ENCODE peak calls at places on chromosome 7, in five cellular contexts. B is fibroblast of lung, E is lung, V is PC-9, O is adrenal gland. M is an unnamed sample.
A peak's percentile ranks its signal among the peaks of the same experiment; 100 is the strongest.

GRCh38 chr7:117061751-117062150 is 108.5 kb downstream of the ST7 start:
- DNase-seq in E (no peak), B (peak; percentile 62), O (no peak), V (no peak), M (no peak)

GRCh38 chr7:55254596-55255500 is 110.3 kb upstream of the LANCL2 start:
- DNase-seq in V (peak; percentile 63), B (peak; percentile 66), E (peak; percentile 84), O (peak; percentile 88), M (peak; percentile 94)

GRCh38 chr7:55180821-55181542 is 162.2 kb downstream of the EGFR start:
- DNase-seq in B (no peak), E (no peak), O (no peak), V (no peak), M (peak; percentile 96)

GRCh38 chr7:116259821-116260440 is 49.6 kb downstream of the TES start:
- DNase-seq in O (no peak), B (peak; percentile 88), V (peak; percentile 82), E (no peak), M (no peak)

GRCh38 chr7:1813394-1814088 is 143.5 kb downstream of the ELFN1 start:
- DNase-seq in E (no peak), B (no peak), O (no peak), V (no peak), M (no peak)

GRCh38 chr7:38311329-38311937 is 38.0 kb upstream of the TARP start:
- DNase-seq in E (peak; percentile 52), B (peak; percentile 25), V (no peak), O (no peak), M (no peak)

GRCh38 chr7:2572101-2572842 is 13.5 kb downstream of the IQCE start:
- DNase-seq in O (peak; percentile 85), E (no peak), B (peak; percentile 81), V (no peak), M (peak; percentile 51)

GRCh38 chr7:48250441-48250951 is 79.2 kb downstream of the ABCA13 start:
- DNase-seq in O (peak; percentile 29), E (no peak), B (peak; percentile 81), V (no peak), M (no peak)

GRCh38 chr7:128056901-128057300 is 25.7 kb upstream of the LRRC4 start:
- DNase-seq in O (no peak), B (peak; percentile 96), V (no peak), E (no peak), M (no peak)

GRCh38 chr7:83655951-83656556 is 7.1 kb upstream of the SEMA3E start:
- DNase-seq in E (no peak), B (peak; percentile 52), O (peak; percentile 42), V (no peak), M (peak; percentile 51)

GRCh38 chr7:137591444-137591843 is 247.9 kb upstream of the PTN start:
- DNase-seq in O (no peak), B (peak; percentile 80), E (no peak), V (no peak), M (no peak)

GRCh38 chr7:127252380-127252718 is 392 bp downstream of the GRM8 start:
- DNase-seq in O (no peak), B (no peak), E (no peak), V (no peak), M (no peak)

GRCh38 chr7:70679666-70680065 is 452.3 kb upstream of the GALNT17 start:
- DNase-seq in E (no peak), B (peak; percentile 41), O (no peak), V (no peak), M (no peak)

GRCh38 chr7:16114071-16114470 is 307.3 kb downstream of the CRPPA start:
- DNase-seq in B (no peak), O (no peak), E (no peak), V (no peak), M (no peak)

GRCh38 chr7:148633761-148634160 is 43.2 kb downstream of the C7orf33 start:
- DNase-seq in E (no peak), O (no peak), V (no peak), B (peak; percentile 26), M (no peak)

GRCh38 chr7:85126383-85126782 is 60.5 kb downstream of the SEMA3D start:
- DNase-seq in B (no peak), E (no peak), V (no peak), O (no peak), M (no peak)

GRCh38 chr7:45161842-45162241 is 4.3 kb downstream of the RAMP3 start:
- DNase-seq in B (no peak), V (no peak), O (no peak), E (no peak), M (no peak)

GRCh38 chr7:155166673-155167370 is 96.7 kb downstream of the HTR5A start:
- DNase-seq in V (peak; percentile 69), E (peak; percentile 27), O (no peak), B (peak; percentile 93), M (no peak)

GRCh38 chr7:70660154-70660818 is 471.7 kb upstream of the GALNT17 start:
- DNase-seq in B (no peak), E (no peak), O (no peak), V (no peak), M (no peak)

DNA sequence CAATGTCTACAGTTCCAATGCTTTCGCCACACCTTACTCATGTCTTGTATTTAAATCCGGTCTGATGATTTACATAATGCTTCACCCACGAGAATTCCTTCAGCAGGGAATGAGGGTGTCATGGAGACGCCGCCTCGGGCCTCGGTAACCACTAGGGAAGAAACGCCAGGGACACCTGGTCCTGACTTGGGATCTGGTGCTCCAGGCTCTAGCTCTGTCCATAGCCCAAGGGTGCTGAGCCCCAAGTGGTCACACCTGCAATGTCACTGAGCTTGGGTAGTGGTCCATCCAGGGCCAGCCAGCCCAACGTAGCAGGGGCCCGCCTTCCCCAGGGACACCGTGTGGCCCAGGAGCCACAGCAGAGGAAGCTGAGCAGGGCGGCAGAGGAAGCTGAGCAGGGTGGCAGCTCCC is 37.4 kb downstream of the PRKAG2 start:
- DNase-seq in O (no peak), V (no peak), B (no peak), E (no peak), M (no peak)
- H3K4me3 ChIP-seq in O (no peak overlapping the region), V (no peak overlapping the region), B (no peak overlapping the region), E (no peak overlapping the region), M (no peak overlapping the region)

GRCh38 chr7:118078015-118078414 is 105.9 kb upstream of the LSM8 start:
- DNase-seq in B (no peak), E (no peak), O (no peak), V (no peak), M (no peak)
- H3K4me1 ChIP-seq in B (no peaks in the 10 kb centered on the region), E (no peaks in the 10 kb centered on the region), O (no peaks in the 10 kb centered on the region), V (no peaks in the 10 kb centered on the region), M (no peaks in the 10 kb centered on the region)

GRCh38 chr7:51140203-51140938 is 176.2 kb downstream of the COBL start:
- DNase-seq in O (no peak), B (no peak), E (no peak), V (no peak), M (no peak)

GRCh38 chr7:51144178-51144577 is 172.4 kb downstream of the COBL start:
- DNase-seq in E (no peak), V (no peak), O (no peak), B (no peak), M (no peak)

GRCh38 chr7:51139796-51140195 is 176.8 kb downstream of the COBL start:
- DNase-seq in O (peak; percentile 10), B (peak; percentile 7), E (no peak), V (peak; percentile 68), M (no peak)

GRCh38 chr7:51142741-51143390 is 173.7 kb downstream of the COBL start:
- DNase-seq in E (peak; percentile 22), B (no peak), V (no peak), O (no peak), M (no peak)

GRCh38 chr7:51141451-51141971 is 175.1 kb downstream of the COBL start:
- DNase-seq in E (no peak), O (peak; percentile 12), V (no peak), B (peak; percentile 39), M (no peak)
- TF ChIP-seq CTCF in E (peak; percentile 11), O (peak; percentile 35), V (peak; percentile 89), B (peak; percentile 83), M (peak; percentile 37)

GRCh38 chr7:23335141-23335540 is 36.0 kb downstream of the MALSU1 start:
- DNase-seq in O (no peak), V (peak; percentile 82), B (no peak), E (no peak), M (no peak)
- H3K4me3 ChIP-seq in O (no peak overlapping the region), V (no peak overlapping the region), B (no peak overlapping the region), E (no peak overlapping the region), M (no peak overlapping the region)

M was measured in Caco-2.